ENCODE peak calls at places on chromosomes 4 and X, in four cellular contexts. W, U, K and D are unnamed samples.

GRCh38 chr4:109067509-109068205 is 234.8 kb downstream of the COL25A1 start:
- DNase-seq in W (no peak), K (no peak), U (no peak), D (no peak)

GRCh38 chr4:66108898-66109297 is 438.6 kb upstream of the EPHA5 start:
- DNase-seq in U (no peak), W (no peak), K (no peak), D (no peak)

GRCh38 chr4:67694662-67695061 is 6.3 kb downstream of the UBA6 start:
- DNase-seq in K (no peak), U (no peak), W (no peak), D (no peak)

GRCh38 chr4:163111588-163111987 is 55.1 kb downstream of the NAF1 start:
- DNase-seq in K (no peak), W (no peak), U (no peak), D (no peak)

GRCh38 chr4:78019494-78019893 is 37.6 kb upstream of the FRAS1 start:
- DNase-seq in W (no peak), K (no peak), U (no peak), D (no peak)

GRCh38 chr4:1856920-1857699 is 1.2 kb upstream of the LETM1 start:
- DNase-seq in K (no peak), W (peak), U (no peak), D (peak)

GRCh38 chr4:147658501-147658900 is 25.5 kb downstream of the PRMT9 start:
- DNase-seq in U (no peak), W (no peak), K (no peak), D (no peak)

GRCh38 chrX:1464282-1465131 is 11.8 kb upstream of the ASMTL start:
- DNase-seq in W (no peak), U (no peak), K (no peak), D (no peak)

GRCh38 chr4:126939401-126939800 is 693.4 kb upstream of the INTU start:
- DNase-seq in W (no peak), K (no peak), U (no peak), D (no peak)

GRCh38 chrX:18877472-18877871 is 106.4 kb downstream of the PHKA2 start:
- DNase-seq in W (no peak), U (peak), K (no peak), D (no peak)

GRCh38 chrX:96481831-96482230 is 202.8 kb upstream of the DIAPH2 start:
- DNase-seq in U (no peak), W (no peak), K (no peak), D (no peak)

GRCh38 chr4:52594961-52595360 is 64.1 kb downstream of the USP46 start:
- DNase-seq in W (no peak), U (no peak), K (no peak), D (no peak)

GRCh38 chr4:126191536-126191935 is 876.8 kb downstream of the FAT4 start:
- DNase-seq in W (no peak), U (no peak), K (no peak), D (no peak)

GRCh38 chr4:180675368-180675675 is 1567.9 kb upstream of the TENM3 start:
- DNase-seq in U (no peak), W (no peak), K (no peak), D (no peak)

GRCh38 chrX:100296183-100296753 is 113.8 kb downstream of the PCDH19 start:
- DNase-seq in K (no peak), W (no peak), U (no peak), D (peak)

GRCh38 chrX:15790766-15791380 is 589 bp downstream of the ZRSR2 start:
- DNase-seq in W (peak), U (no peak), K (peak), D (no peak)

GRCh38 chr4:138680251-138680650 is 335.3 kb upstream of the NOCT start:
- DNase-seq in U (no peak), W (no peak), K (no peak), D (no peak)

GRCh38 chrX:107445636-107446035 is 3.8 kb upstream of the FRMPD3 start:
- DNase-seq in W (no peak), U (no peak), K (no peak), D (no peak)

GRCh38 chr4:147709999-147710398 is 21.9 kb upstream of the ARHGAP10 start:
- DNase-seq in U (no peak), W (no peak), K (no peak), D (no peak)

GRCh38 chr4:110165382-110166285 is 32.8 kb downstream of the ELOVL6 start:
- DNase-seq in K (no peak), U (no peak), W (peak), D (no peak)

GRCh38 chr4:112747035-112747434 is 110.1 kb downstream of the LARP7 start:
- DNase-seq in U (peak), W (no peak), K (no peak), D (no peak)

GRCh38 chr4:6216588-6216987 is 16.2 kb upstream of the JAKMIP1 start:
- DNase-seq in W (no peak), U (no peak), K (no peak), D (no peak)

GRCh38 chr4:137390141-137390540 is 142.2 kb downstream of the PCDH18 start:
- DNase-seq in K (no peak), U (no peak), W (no peak), D (no peak)

GRCh38 chrX:31279359-31279758 is 207.5 kb upstream of the FTHL17 start:
- DNase-seq in W (peak), K (no peak), U (peak), D (no peak)

GRCh38 chr4:55871299-55871800 is 17.9 kb downstream of the EXOC1 start:
- DNase-seq in K (no peak), W (no peak), U (no peak), D (no peak)

DNA sequence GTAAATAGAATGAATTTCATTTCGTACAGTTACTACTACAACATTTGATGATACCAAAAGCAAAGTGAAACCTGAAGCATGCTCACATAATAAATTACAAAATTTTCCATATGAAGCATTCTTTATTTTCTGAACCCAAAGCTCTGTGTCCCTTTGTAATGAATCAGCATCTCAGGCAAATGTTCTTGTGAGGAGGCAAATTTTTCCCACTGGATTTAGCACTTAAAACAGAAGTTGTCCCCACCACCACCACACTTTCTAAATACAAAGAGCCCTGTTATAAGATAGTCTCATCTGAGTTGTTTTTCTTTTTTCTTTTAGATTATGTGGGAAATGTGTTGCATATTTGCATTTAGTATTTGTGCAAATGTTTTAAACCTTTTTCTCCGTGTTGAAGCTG is 70.6 kb upstream of the NFKB1 start:
- DNase-seq in W (peak), U (no peak), K (no peak), D (no peak)
- TF ChIP-seq ATF2 in W (no peak), U (no peak), K (no peak), D (no peak)

GRCh38 chr4:173262363-173262762 is 71.8 kb downstream of the HMGB2 start:
- DNase-seq in U (no peak), W (no peak), K (no peak), D (no peak)

GRCh38 chr4:173264960-173265281 is 69.2 kb downstream of the HMGB2 start:
- DNase-seq in U (no peak), K (no peak), W (no peak), D (no peak)

GRCh38 chr4:173269280-173269679 is 64.9 kb downstream of the HMGB2 start:
- DNase-seq in U (no peak), K (no peak), W (no peak), D (no peak)

GRCh38 chr4:173261052-173261451 is 73.1 kb downstream of the HMGB2 start:
- DNase-seq in K (no peak), U (no peak), W (no peak), D (no peak)

GRCh38 chr4:173264245-173264959 is 69.8 kb downstream of the HMGB2 start:
- DNase-seq in W (peak), K (no peak), U (no peak), D (no peak)
- TF ChIP-seq CBFB in W (no peak), K (no peak), U (no peak), D (no peak)

GRCh38 chrX:103538728-103539127 is 19.4 kb upstream of the RAB40A start:
- DNase-seq in K (no peak), W (no peak), U (no peak), D (no peak)

GRCh38 chrX:103536732-103537131 is 17.4 kb upstream of the RAB40A start:
- DNase-seq in W (no peak), K (no peak), U (no peak), D (no peak)

GRCh38 chrX:103540145-103540544 is 20.9 kb upstream of the RAB40A start:
- DNase-seq in K (no peak), U (no peak), W (no peak), D (no peak)

GRCh38 chrX:103537871-103538387 is 18.6 kb upstream of the RAB40A start:
- DNase-seq in W (no peak), U (no peak), K (no peak), D (no peak)

DNA sequence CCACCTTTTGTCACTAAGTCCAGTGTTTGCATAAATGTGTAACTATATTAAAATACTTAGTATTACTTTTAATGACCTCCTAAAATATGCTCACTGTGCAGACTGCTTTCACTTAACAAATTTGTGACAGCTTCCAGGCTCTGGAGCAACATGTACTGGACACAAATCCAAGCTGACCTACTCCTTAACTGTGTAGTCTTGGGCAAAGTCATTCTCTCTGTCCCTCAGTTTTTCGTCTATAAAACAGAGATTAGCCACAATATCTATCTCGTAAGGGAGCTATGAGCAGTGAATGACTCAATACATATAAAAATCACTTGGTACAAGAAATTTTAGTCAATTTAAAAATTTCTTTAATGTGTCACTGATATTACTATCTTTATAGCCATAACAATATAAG is 20.4 kb upstream of the RAB40A start:
- DNase-seq in U (no peak), K (no peak), W (no peak), D (no peak)
- TF ChIP-seq ATF2 in U (no peak), K (no peak), W (no peak), D (no peak)

DNA sequence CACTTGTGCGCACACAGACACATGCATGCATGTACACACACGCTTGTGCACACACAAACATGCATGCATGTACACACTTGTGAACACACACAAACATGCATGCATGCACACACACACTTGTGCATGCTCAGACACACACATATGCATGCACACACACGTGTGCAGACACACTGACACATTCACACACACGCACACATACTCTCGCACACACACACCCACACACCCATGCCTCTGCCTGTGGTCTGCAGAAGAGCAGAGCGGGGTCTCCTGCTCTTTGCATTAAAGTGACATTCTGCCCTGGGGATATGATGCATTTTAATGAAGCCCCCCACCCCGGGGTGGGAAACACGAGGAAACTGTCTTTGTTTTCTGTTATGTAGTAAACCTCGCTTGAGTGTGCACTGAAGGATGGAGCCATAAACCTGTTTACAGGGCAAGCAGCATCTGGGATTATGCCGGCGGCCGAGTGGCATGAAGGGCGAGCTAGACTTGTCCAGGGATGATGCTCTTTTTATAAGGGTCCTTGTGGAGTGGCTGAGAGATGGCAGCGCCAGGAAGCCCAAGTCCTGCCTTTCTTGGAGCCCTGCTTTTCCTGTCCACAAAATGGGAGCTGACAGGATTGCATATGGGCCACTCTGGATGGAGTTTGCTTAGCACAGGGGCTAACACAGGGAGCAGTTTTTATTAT is 17.8 kb downstream of the PSAPL1 start:
- DNase-seq in K (no peak), U (no peak), W (no peak), D (no peak)
- TF ChIP-seq CBFB in K (no peak), U (no peak), W (no peak), D (no peak)

DNA sequence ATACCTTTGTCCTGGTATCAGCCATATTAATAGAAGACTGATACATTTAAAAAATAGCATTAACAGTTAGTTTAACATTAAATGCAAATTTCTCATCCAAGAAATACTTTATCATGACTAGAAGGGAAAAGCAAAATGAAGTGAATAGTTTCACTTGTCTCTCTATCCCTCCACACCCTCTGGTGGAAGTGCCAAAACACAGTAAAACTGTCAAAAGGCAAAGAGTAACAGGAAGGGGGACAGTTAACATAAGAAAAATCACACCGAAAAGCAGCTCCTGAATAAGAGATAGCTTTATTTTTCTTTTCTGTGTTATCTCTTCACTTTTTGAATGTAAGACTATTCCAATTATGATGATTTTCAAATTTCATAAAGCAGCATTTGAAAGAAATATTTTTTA is 187.2 kb downstream of the FBXW7 start:
- DNase-seq in U (no peak), W (no peak), K (no peak), D (no peak)
- TF ChIP-seq ATF2 in U (no peak), W (no peak), K (no peak), D (no peak)

GRCh38 chr4:48654015-48654664 is 125.9 kb downstream of the FRYL start:
- DNase-seq in K (no peak), W (no peak), U (no peak), D (no peak)

GRCh38 chr4:48651869-48652447 is 128.1 kb downstream of the FRYL start:
- DNase-seq in U (no peak), W (no peak), K (no peak), D (no peak)

GRCh38 chr4:48649505-48649904 is 130.6 kb downstream of the FRYL start:
- DNase-seq in W (no peak), K (no peak), U (no peak), D (no peak)

DNA sequence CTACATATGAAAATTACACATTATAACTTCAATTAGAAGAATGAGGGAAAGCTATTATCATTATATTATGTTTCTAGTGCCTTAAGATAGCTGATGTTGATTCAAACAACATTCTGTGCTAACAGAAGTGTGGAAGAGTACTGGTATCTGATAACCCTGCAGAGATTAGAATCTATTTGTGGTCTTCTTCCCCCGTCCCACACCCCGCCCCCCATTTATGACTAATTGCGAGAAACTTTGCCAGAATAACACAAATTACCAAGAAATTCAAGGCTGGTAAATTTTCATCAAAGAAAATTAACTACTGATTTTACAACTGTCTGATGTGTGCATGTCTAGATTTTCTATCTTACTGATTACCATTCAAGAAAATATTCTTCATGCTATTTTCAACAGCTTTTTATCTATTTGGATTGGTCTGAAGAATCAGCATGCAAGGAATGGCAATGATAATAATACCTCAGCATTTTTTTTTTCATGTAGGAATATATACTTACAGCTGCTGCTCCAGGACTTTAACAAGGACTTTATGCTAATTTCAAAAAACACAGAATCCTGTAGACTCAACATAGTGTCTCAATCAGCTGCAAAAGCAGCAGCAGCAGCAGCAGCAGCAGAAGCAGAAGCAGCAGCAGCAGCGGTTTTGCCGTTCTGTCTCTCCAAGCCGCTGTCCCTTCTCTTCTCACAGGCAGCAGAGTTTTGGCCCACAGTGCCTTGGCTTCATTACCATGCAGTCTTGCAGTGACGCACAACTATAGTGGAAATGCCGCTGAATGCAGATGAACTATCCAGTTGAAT is 126.7 kb downstream of the FRYL start:
- DNase-seq in U (no peak), W (no peak), K (no peak), D (no peak)
- TF ChIP-seq CBFB in U (no peak), W (no peak), K (no peak), D (no peak)

GRCh38 chr4:48588230-48588943 is 98.3 kb downstream of the ZAR1 start:
- DNase-seq in U (no peak), K (no peak), W (no peak), D (no peak)

GRCh38 chr4:48596336-48596735 is 106.3 kb downstream of the ZAR1 start:
- DNase-seq in W (no peak), K (no peak), U (no peak), D (no peak)

GRCh38 chr4:48590884-48591283 is 100.8 kb downstream of the ZAR1 start:
- DNase-seq in U (no peak), W (no peak), K (no peak), D (no peak)

GRCh38 chr4:48591372-48591771 is 101.3 kb downstream of the ZAR1 start:
- DNase-seq in K (no peak), W (peak), U (no peak), D (no peak)

DNA sequence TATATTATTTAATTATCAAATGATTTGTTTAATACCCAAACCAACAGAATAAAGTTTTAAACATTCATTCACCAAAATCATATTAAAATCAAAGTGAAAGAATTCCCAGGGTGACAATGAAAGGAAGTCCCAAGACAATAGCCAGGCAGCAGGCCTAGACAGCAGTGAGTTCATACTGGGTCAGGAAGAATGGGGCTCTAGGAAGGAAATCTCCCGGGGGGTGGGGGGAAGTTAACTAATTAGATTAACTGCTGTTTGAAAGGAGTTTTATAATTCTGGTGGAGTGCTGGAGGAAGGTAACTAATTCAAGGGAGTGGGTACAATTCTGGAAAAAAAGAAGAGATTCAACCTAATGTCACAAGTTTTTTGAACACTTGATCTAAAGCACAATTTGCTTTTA is 104.1 kb downstream of the ZAR1 start:
- DNase-seq in W (no peak), U (no peak), K (no peak), D (peak)
- TF ChIP-seq ATF2 in W (no peak), U (no peak), K (no peak), D (no peak)

GRCh38 chr4:176840166-176840565 is 47.4 kb upstream of the VEGFC start:
- DNase-seq in U (no peak), K (no peak), W (no peak), D (no peak)

GRCh38 chr4:176839656-176840055 is 46.9 kb upstream of the VEGFC start:
- DNase-seq in K (no peak), U (no peak), W (no peak), D (no peak)

GRCh38 chr4:176838611-176839411 is 46.1 kb upstream of the VEGFC start:
- DNase-seq in K (no peak), W (no peak), U (no peak), D (no peak)

GRCh38 chr4:176844448-176844847 is 51.7 kb upstream of the VEGFC start:
- DNase-seq in K (no peak), W (no peak), U (no peak), D (no peak)

DNA sequence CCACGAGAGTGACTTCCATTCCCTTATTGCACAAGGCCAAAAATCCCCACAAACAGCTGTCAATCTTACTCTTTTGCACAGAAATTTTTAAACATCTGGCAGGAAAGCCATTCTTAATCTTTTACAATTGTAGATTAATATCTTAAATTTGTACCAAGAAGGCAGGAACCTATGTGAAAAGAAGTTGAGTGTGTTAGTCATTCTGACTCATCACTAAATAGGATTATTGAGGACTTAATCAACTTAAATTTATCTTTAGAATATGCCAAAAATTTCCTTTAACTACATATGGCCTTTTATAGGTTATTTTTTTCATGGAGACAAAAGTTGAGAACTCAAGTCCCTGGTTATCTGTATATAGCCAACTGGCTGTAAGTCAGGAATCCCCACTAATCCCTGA is 49.0 kb upstream of the VEGFC start:
- DNase-seq in U (no peak), W (no peak), K (no peak), D (no peak)
- TF ChIP-seq CBFB in U (no peak), W (no peak), K (no peak), D (no peak)

GRCh38 chrX:150966235-150966634 is 16.9 kb upstream of the HMGB3 start:
- DNase-seq in W (no peak), K (no peak), U (no peak), D (no peak)
- TF ChIP-seq ATF2 in W (no peak), K (no peak), U (no peak), D (no peak)